ENCODE peak calls at places on chromosomes 2 and 18, in seven cellular contexts. One of them, this sample, is unnamed.

GRCh38 chr2:9144047-9144446 is 62.6 kb upstream of the ASAP2 start:
- DNase-seq in mesendoderm: no peak
- DNase-seq in neural progenitor cell: no peak
- DNase-seq in GM23248: no peak
- DNase-seq in hepatocyte: no peak
- DNase-seq in fibroblast of lung: no peak
- DNase-seq in endothelial cell of umbilical vein: no peak
- DNase-seq in this sample: no peak

GRCh38 chr2:71736986-71737385 is 283.6 kb downstream of the DYSF start:
- DNase-seq in mesendoderm: no peak
- DNase-seq in neural progenitor cell: no peak
- DNase-seq in GM23248: no peak
- DNase-seq in hepatocyte: no peak
- DNase-seq in fibroblast of lung: no peak
- DNase-seq in endothelial cell of umbilical vein: no peak
- DNase-seq in this sample: no peak

GRCh38 chr2:99088017-99088416 is 53.5 kb upstream of the C2orf15 start:
- DNase-seq in mesendoderm: no peak
- DNase-seq in neural progenitor cell: no peak
- DNase-seq in GM23248: no peak
- DNase-seq in hepatocyte: no peak
- DNase-seq in fibroblast of lung: peak; percentile 5
- DNase-seq in endothelial cell of umbilical vein: no peak
- DNase-seq in this sample: no peak

GRCh38 chr2:153971914-153972313 is 100.2 kb downstream of the GALNT13 start:
- DNase-seq in mesendoderm: peak; percentile 52
- DNase-seq in neural progenitor cell: no peak
- DNase-seq in GM23248: no peak
- DNase-seq in hepatocyte: no peak
- DNase-seq in fibroblast of lung: no peak
- DNase-seq in endothelial cell of umbilical vein: no peak
- DNase-seq in this sample: no peak

GRCh38 chr2:47041065-47041464 is 114.0 kb downstream of the STPG4 start:
- DNase-seq in mesendoderm: no peak
- DNase-seq in neural progenitor cell: no peak
- DNase-seq in GM23248: no peak
- DNase-seq in hepatocyte: peak; percentile 35
- DNase-seq in fibroblast of lung: no peak
- DNase-seq in endothelial cell of umbilical vein: no peak
- DNase-seq in this sample: no peak

GRCh38 chr18:52340466-52341378 is 725 bp downstream of the DCC start:
- DNase-seq in mesendoderm: no peak
- DNase-seq in neural progenitor cell: peak; percentile 16
- DNase-seq in GM23248: no peak
- DNase-seq in hepatocyte: no peak
- DNase-seq in fibroblast of lung: peak; percentile 1
- DNase-seq in endothelial cell of umbilical vein: no peak
- DNase-seq in this sample: no peak

GRCh38 chr18:77143196-77143595 is 10.6 kb upstream of the MBP start:
- DNase-seq in mesendoderm: no peak
- DNase-seq in neural progenitor cell: no peak
- DNase-seq in GM23248: no peak
- DNase-seq in hepatocyte: no peak
- DNase-seq in fibroblast of lung: no peak
- DNase-seq in endothelial cell of umbilical vein: no peak
- DNase-seq in this sample: no peak

GRCh38 chr2:127609031-127609751 is 36.8 kb upstream of the GPR17 start:
- DNase-seq in mesendoderm: no peak
- DNase-seq in neural progenitor cell: no peak
- DNase-seq in GM23248: no peak
- DNase-seq in hepatocyte: peak; percentile 1
- DNase-seq in fibroblast of lung: no peak
- DNase-seq in endothelial cell of umbilical vein: no peak
- DNase-seq in this sample: peak; percentile 31

GRCh38 chr2:175154670-175155082 is 13.3 kb downstream of the ATF2 start:
- DNase-seq in mesendoderm: no peak
- DNase-seq in neural progenitor cell: no peak
- DNase-seq in GM23248: peak; percentile 78
- DNase-seq in hepatocyte: no peak
- DNase-seq in fibroblast of lung: peak; percentile 89
- DNase-seq in endothelial cell of umbilical vein: no peak
- DNase-seq in this sample: peak; percentile 10

GRCh38 chr18:67733094-67733493 is 216.6 kb upstream of the DSEL start:
- DNase-seq in mesendoderm: no peak
- DNase-seq in neural progenitor cell: no peak
- DNase-seq in GM23248: peak; percentile 95
- DNase-seq in hepatocyte: no peak
- DNase-seq in fibroblast of lung: peak; percentile 59
- DNase-seq in endothelial cell of umbilical vein: no peak
- DNase-seq in this sample: peak; percentile 27

GRCh38 chr2:32227492-32227891 is 37.2 kb downstream of the NLRC4 start:
- DNase-seq in mesendoderm: no peak
- DNase-seq in neural progenitor cell: no peak
- DNase-seq in GM23248: no peak
- DNase-seq in hepatocyte: no peak
- DNase-seq in fibroblast of lung: peak; percentile 22
- DNase-seq in endothelial cell of umbilical vein: no peak
- DNase-seq in this sample: no peak
- H3K79me2 ChIP-seq in mesendoderm: no peaks in the 10 kb centered on the region
- H3K79me2 ChIP-seq in neural progenitor cell: no peaks in the 10 kb centered on the region
- H3K79me2 ChIP-seq in GM23248: no peaks in the 10 kb centered on the region
- H3K79me2 ChIP-seq in hepatocyte: no peaks in the 10 kb centered on the region
- H3K79me2 ChIP-seq in fibroblast of lung: no peaks in the 10 kb centered on the region
- H3K79me2 ChIP-seq in endothelial cell of umbilical vein: no peaks in the 10 kb centered on the region
- H3K79me2 ChIP-seq in this sample: no peaks in the 10 kb centered on the region

DNA sequence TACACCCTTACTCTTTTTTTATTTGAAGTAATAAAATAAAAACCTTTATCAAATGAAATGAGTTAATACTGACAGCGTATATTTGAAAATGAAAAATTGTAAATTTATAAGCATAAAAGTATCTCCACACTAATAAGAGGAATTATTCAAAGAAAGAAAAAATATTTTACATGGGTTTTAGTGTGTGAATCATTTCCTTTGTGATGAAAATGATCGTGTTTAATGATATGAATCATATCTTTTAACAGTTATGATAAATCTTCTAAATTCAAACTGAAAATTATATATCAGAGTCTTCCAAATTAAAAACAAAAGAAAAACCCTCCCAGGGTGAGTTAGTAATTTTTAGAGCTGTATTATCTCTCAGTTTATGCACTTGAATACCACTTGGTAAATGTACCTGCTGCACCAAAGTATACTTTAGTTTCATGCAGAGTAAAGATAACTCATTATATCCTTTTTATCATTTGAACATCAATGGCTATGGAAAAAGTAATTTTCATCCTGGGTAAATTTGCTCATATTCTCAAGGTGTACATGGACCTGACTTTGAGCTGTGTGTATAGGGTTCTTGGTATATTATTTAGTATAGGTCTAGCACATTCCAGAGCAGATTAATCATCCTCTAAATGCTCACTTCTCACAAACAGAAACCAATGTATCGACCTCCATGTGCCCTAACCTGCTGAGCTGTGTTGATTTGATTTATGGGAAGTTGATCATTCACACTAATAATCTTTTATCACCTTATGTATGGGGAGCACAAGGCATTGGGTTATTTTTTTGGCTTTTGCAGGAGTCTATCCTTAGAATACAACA is 98.7 kb upstream of the VWC2L start:
- DNase-seq in mesendoderm: no peak
- DNase-seq in neural progenitor cell: no peak
- DNase-seq in GM23248: peak; percentile 18
- DNase-seq in hepatocyte: no peak
- DNase-seq in fibroblast of lung: peak; percentile 17
- DNase-seq in endothelial cell of umbilical vein: no peak
- DNase-seq in this sample: no peak
- H3K27ac ChIP-seq in mesendoderm: no peak overlapping the region
- H3K27ac ChIP-seq in neural progenitor cell: no peak overlapping the region
- H3K27ac ChIP-seq in GM23248: no peak overlapping the region
- H3K27ac ChIP-seq in hepatocyte: no peak overlapping the region
- H3K27ac ChIP-seq in fibroblast of lung: no peak overlapping the region
- H3K27ac ChIP-seq in endothelial cell of umbilical vein: no peak overlapping the region
- H3K27ac ChIP-seq in this sample: no peak overlapping the region

DNA sequence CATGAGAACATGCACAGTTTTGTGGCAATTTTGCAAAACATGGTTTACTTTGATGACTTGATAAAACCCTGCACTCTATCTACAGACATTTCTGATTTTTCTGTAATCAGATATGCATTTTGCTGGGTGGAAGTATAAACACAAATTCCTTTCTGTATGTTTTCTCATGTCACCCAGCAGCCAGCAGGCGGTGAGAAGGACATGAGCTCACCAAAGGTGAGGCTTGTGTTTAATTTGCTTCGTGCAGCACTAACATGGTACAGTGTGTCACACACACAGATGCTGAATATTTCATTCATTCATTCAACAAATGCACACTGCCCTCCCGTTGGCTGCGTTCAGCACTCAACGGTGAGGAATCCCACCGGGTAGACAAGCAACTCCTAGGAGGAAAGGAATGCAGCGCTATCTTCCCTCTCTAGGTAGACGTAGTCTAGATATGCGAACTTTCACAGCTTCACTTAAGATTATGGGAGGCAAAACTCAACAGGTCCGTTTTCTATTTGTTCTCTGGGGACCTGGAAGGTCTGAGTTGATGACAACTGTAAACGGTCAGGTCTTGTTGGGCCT is 85.2 kb downstream of the LONRF2 start:
- DNase-seq in mesendoderm: peak; percentile 83
- DNase-seq in neural progenitor cell: no peak
- DNase-seq in GM23248: no peak
- DNase-seq in hepatocyte: no peak
- DNase-seq in fibroblast of lung: no peak
- DNase-seq in endothelial cell of umbilical vein: no peak
- DNase-seq in this sample: no peak
- H3K79me2 ChIP-seq in mesendoderm: no peaks in the 10 kb centered on the region
- H3K79me2 ChIP-seq in neural progenitor cell: no peaks in the 10 kb centered on the region
- H3K79me2 ChIP-seq in GM23248: no peaks in the 10 kb centered on the region
- H3K79me2 ChIP-seq in hepatocyte: no peaks in the 10 kb centered on the region
- H3K79me2 ChIP-seq in fibroblast of lung: no peaks in the 10 kb centered on the region
- H3K79me2 ChIP-seq in endothelial cell of umbilical vein: no peaks in the 10 kb centered on the region
- H3K79me2 ChIP-seq in this sample: no peaks in the 10 kb centered on the region

GRCh38 chr2:12652723-12653122 is 64.0 kb upstream of the TRIB2 start:
- DNase-seq in mesendoderm: no peak
- DNase-seq in neural progenitor cell: no peak
- DNase-seq in GM23248: no peak
- DNase-seq in hepatocyte: no peak
- DNase-seq in fibroblast of lung: no peak
- DNase-seq in endothelial cell of umbilical vein: no peak
- DNase-seq in this sample: no peak
- H3K27ac ChIP-seq in mesendoderm: no peak overlapping the region
- H3K27ac ChIP-seq in neural progenitor cell: no peak overlapping the region
- H3K27ac ChIP-seq in GM23248: no peak overlapping the region
- H3K27ac ChIP-seq in hepatocyte: no peak overlapping the region
- H3K27ac ChIP-seq in fibroblast of lung: no peak overlapping the region
- H3K27ac ChIP-seq in endothelial cell of umbilical vein: no peak overlapping the region
- H3K27ac ChIP-seq in this sample: no peak overlapping the region